ENCODE peak calls at places on chromosome 16, in five cellular contexts. E is astrocyte, A is HEK293T, G is activated T-cell treated with anti-CD3 and anti-CD28 coated beads for 1 hour, N is H9. V is an unnamed sample.

GRCh38 chr16:85522842-85523601 is 90.1 kb upstream of the GSE1 start:
- DNase-seq in E (peak), A (no peak), G (no peak), N (no peak), V (peak)

GRCh38 chr16:70578035-70578434 is 54.4 kb downstream of the SF3B3 start:
- DNase-seq in E (no peak), A (no peak), G (no peak), N (no peak), V (no peak)

GRCh38 chr16:66953462-66954096 is 7.5 kb upstream of the CES3 start:
- DNase-seq in E (no peak), A (no peak), G (no peak), N (no peak), V (no peak)

GRCh38 chr16:78206623-78207223 is 107.3 kb downstream of the WWOX start:
- DNase-seq in E (no peak), A (no peak), G (no peak), N (no peak), V (no peak)

GRCh38 chr16:29925173-29925804 is 737 bp downstream of the KCTD13 start:
- DNase-seq in E (no peak), A (no peak), G (no peak), N (no peak), V (no peak)

GRCh38 chr16:57017251-57017650 is 27.9 kb downstream of the NLRC5 start:
- DNase-seq in E (no peak), A (no peak), G (no peak), N (no peak), V (no peak)

GRCh38 chr16:53913082-53913870 is 209.3 kb downstream of the FTO start:
- DNase-seq in E (peak), A (no peak), G (no peak), N (no peak), V (peak)

GRCh38 chr16:84976644-84977400 is 34.5 kb downstream of the ZDHHC7 start:
- DNase-seq in E (no peak), A (no peak), G (no peak), N (no peak), V (no peak)

GRCh38 chr16:52114414-52114813 is 432.5 kb downstream of the TOX3 start:
- DNase-seq in E (no peak), A (no peak), G (no peak), N (no peak), V (no peak)

GRCh38 chr16:3101018-3101840 is 2.1 kb upstream of the ZSCAN10 start:
- DNase-seq in E (no peak), A (peak), G (no peak), N (peak), V (peak)

GRCh38 chr16:50603206-50604064 is 55.2 kb downstream of the NKD1 start:
- DNase-seq in E (peak), A (no peak), G (no peak), N (no peak), V (no peak)

GRCh38 chr16:17467923-17468540 is 2.7 kb downstream of the XYLT1 start:
- DNase-seq in E (peak), A (peak), G (no peak), N (peak), V (peak)

GRCh38 chr16:89297870-89298545 is 80.5 kb downstream of the ZNF778 start:
- DNase-seq in E (no peak), A (no peak), G (no peak), N (no peak), V (no peak)

GRCh38 chr16:48409839-48410610 is 24.8 kb upstream of the SIAH1 start:
- DNase-seq in E (peak), A (no peak), G (no peak), N (no peak), V (peak)

GRCh38 chr16:1534021-1535020 is 855 bp downstream of the TMEM204 start:
- DNase-seq in E (no peak), A (no peak), G (no peak), N (no peak), V (peak)

GRCh38 chr16:47037396-47037745 is 63.9 kb upstream of the DNAJA2 start:
- DNase-seq in E (no peak), A (peak), G (peak), N (peak), V (peak)

GRCh38 chr16:21554795-21555585 is 44.4 kb upstream of the METTL9 start:
- DNase-seq in E (peak), A (peak), G (peak), N (peak), V (peak)

GRCh38 chr16:19513377-19514053 is 8.4 kb downstream of the GDE1 start:
- DNase-seq in E (no peak), A (no peak), G (no peak), N (no peak), V (no peak)

GRCh38 chr16:4586297-4586696 is 28.4 kb downstream of the UBALD1 start:
- DNase-seq in E (no peak), A (no peak), G (no peak), N (no peak), V (no peak)

GRCh38 chr16:10511829-10512228 is 68.6 kb downstream of the EMP2 start:
- DNase-seq in E (no peak), A (no peak), G (no peak), N (no peak), V (no peak)

GRCh38 chr16:70753228-70753627 is 47.7 kb downstream of the VAC14 start:
- DNase-seq in E (no peak), A (no peak), G (no peak), N (no peak), V (no peak)

GRCh38 chr16:21037168-21037567 is 113.5 kb downstream of the DNAH3 start:
- DNase-seq in E (no peak), A (no peak), G (no peak), N (no peak), V (no peak)

GRCh38 chr16:50697881-50698767 is 4.7 kb downstream of the NOD2 start:
- DNase-seq in E (peak), A (no peak), G (no peak), N (no peak), V (no peak)

GRCh38 chr16:55543470-55543869 is 23.0 kb upstream of the CAPNS2 start:
- DNase-seq in E (no peak), A (no peak), G (no peak), N (no peak), V (peak)

GRCh38 chr16:4611337-4612023 is 3.2 kb downstream of the UBALD1 start:
- DNase-seq in E (no peak), A (no peak), G (no peak), N (no peak), V (no peak)